ENCODE peak calls at places on chromosomes 2 and 18, in six cellular contexts. One of them, this sample, is unnamed.

GRCh38 chr18:51051105-51051712 is 21.2 kb downstream of the SMAD4 start:
- DNase-seq in lung microvascular endothelial cell: peak; percentile 70
- DNase-seq in left cardiac atrium: no peak
- DNase-seq in CD8-positive, alpha-beta memory T cell: no peak
- DNase-seq in RWPE1: peak; percentile 8
- DNase-seq in AG20443: peak; percentile 42
- DNase-seq in this sample: no peak

GRCh38 chr2:203815541-203815898 is 52.1 kb upstream of the CTLA4 start:
- DNase-seq in lung microvascular endothelial cell: no peak
- DNase-seq in left cardiac atrium: no peak
- DNase-seq in CD8-positive, alpha-beta memory T cell: no peak
- DNase-seq in RWPE1: no peak
- DNase-seq in AG20443: no peak
- DNase-seq in this sample: no peak

GRCh38 chr2:42510191-42510929 is 16.6 kb upstream of the KCNG3 start:
- DNase-seq in lung microvascular endothelial cell: peak; percentile 45
- DNase-seq in left cardiac atrium: no peak
- DNase-seq in CD8-positive, alpha-beta memory T cell: no peak
- DNase-seq in RWPE1: no peak
- DNase-seq in AG20443: no peak
- DNase-seq in this sample: no peak

GRCh38 chr2:137151731-137152130 is 386.4 kb downstream of the THSD7B start:
- DNase-seq in lung microvascular endothelial cell: no peak
- DNase-seq in left cardiac atrium: no peak
- DNase-seq in CD8-positive, alpha-beta memory T cell: no peak
- DNase-seq in RWPE1: no peak
- DNase-seq in AG20443: no peak
- DNase-seq in this sample: no peak

GRCh38 chr18:57797209-57797651 is 5.9 kb downstream of the ATP8B1 start:
- DNase-seq in lung microvascular endothelial cell: no peak
- DNase-seq in left cardiac atrium: no peak
- DNase-seq in CD8-positive, alpha-beta memory T cell: no peak
- DNase-seq in RWPE1: no peak
- DNase-seq in AG20443: no peak
- DNase-seq in this sample: no peak

GRCh38 chr2:158889135-158889853 is 79.1 kb upstream of the TANC1 start:
- DNase-seq in lung microvascular endothelial cell: no peak
- DNase-seq in left cardiac atrium: no peak
- DNase-seq in CD8-positive, alpha-beta memory T cell: no peak
- DNase-seq in RWPE1: peak; percentile 34
- DNase-seq in AG20443: no peak
- DNase-seq in this sample: no peak

GRCh38 chr18:73136134-73136533 is 268.3 kb upstream of the NETO1 start:
- DNase-seq in lung microvascular endothelial cell: no peak
- DNase-seq in left cardiac atrium: no peak
- DNase-seq in CD8-positive, alpha-beta memory T cell: no peak
- DNase-seq in RWPE1: peak; percentile 13
- DNase-seq in AG20443: no peak
- DNase-seq in this sample: no peak

GRCh38 chr18:49006641-49007136 is 55.9 kb upstream of the SMAD7 start:
- DNase-seq in lung microvascular endothelial cell: no peak
- DNase-seq in left cardiac atrium: no peak
- DNase-seq in CD8-positive, alpha-beta memory T cell: no peak
- DNase-seq in RWPE1: peak; percentile 79
- DNase-seq in AG20443: no peak
- DNase-seq in this sample: no peak

GRCh38 chr2:240429872-240430491 is 5.5 kb upstream of the GPC1 start:
- DNase-seq in lung microvascular endothelial cell: no peak
- DNase-seq in left cardiac atrium: no peak
- DNase-seq in CD8-positive, alpha-beta memory T cell: no peak
- DNase-seq in RWPE1: no peak
- DNase-seq in AG20443: no peak
- DNase-seq in this sample: no peak

GRCh38 chr2:72109904-72110303 is 37.8 kb downstream of the CYP26B1 start:
- DNase-seq in lung microvascular endothelial cell: no peak
- DNase-seq in left cardiac atrium: no peak
- DNase-seq in CD8-positive, alpha-beta memory T cell: no peak
- DNase-seq in RWPE1: no peak
- DNase-seq in AG20443: no peak
- DNase-seq in this sample: no peak

GRCh38 chr18:36593001-36593400 is 235.8 kb downstream of the TPGS2 start:
- DNase-seq in lung microvascular endothelial cell: no peak
- DNase-seq in left cardiac atrium: no peak
- DNase-seq in CD8-positive, alpha-beta memory T cell: no peak
- DNase-seq in RWPE1: no peak
- DNase-seq in AG20443: peak; percentile 23
- DNase-seq in this sample: no peak